ENCODE peak calls at places on chromosomes 16 and 17, in four cellular contexts. One of them, this sample, is unnamed.

GRCh38 chr17:69574257-69575197 is 160.0 kb downstream of the MAP2K6 start:
- DNase-seq in pulmonary artery endothelial cell: peak; percentile 33
- DNase-seq in progenitor cell of endocrine pancreas: no peak
- DNase-seq in ovary: no peak
- DNase-seq in this sample: peak; percentile 12

GRCh38 chr16:73232555-73233422 is 184.9 kb upstream of the ZFHX3 start:
- DNase-seq in pulmonary artery endothelial cell: no peak
- DNase-seq in progenitor cell of endocrine pancreas: peak; percentile 21
- DNase-seq in ovary: peak; percentile 74
- DNase-seq in this sample: peak; percentile 54

GRCh38 chr17:55301521-55302406 is 37.0 kb downstream of the HLF start:
- DNase-seq in ovary: no peak
- DNase-seq in pulmonary artery endothelial cell: no peak
- DNase-seq in progenitor cell of endocrine pancreas: no peak
- DNase-seq in this sample: no peak

GRCh38 chr16:87569601-87570559 is 32.4 kb upstream of the JPH3 start:
- DNase-seq in progenitor cell of endocrine pancreas: no peak
- DNase-seq in ovary: no peak
- DNase-seq in pulmonary artery endothelial cell: no peak
- DNase-seq in this sample: peak; percentile 78

GRCh38 chr16:57115504-57116182 is 23.3 kb downstream of the CPNE2 start:
- DNase-seq in progenitor cell of endocrine pancreas: no peak
- DNase-seq in ovary: peak; percentile 53
- DNase-seq in pulmonary artery endothelial cell: no peak
- DNase-seq in this sample: peak; percentile 90

GRCh38 chr17:19310151-19310550 is 52.4 kb downstream of the B9D1 start:
- DNase-seq in progenitor cell of endocrine pancreas: no peak
- DNase-seq in pulmonary artery endothelial cell: no peak
- DNase-seq in ovary: no peak
- DNase-seq in this sample: no peak

GRCh38 chr16:73214825-73215481 is 167.0 kb upstream of the ZFHX3 start:
- DNase-seq in ovary: no peak
- DNase-seq in pulmonary artery endothelial cell: no peak
- DNase-seq in progenitor cell of endocrine pancreas: no peak
- DNase-seq in this sample: no peak

GRCh38 chr17:66373944-66374817 is 71.8 kb downstream of the PRKCA start:
- DNase-seq in progenitor cell of endocrine pancreas: no peak
- DNase-seq in pulmonary artery endothelial cell: no peak
- DNase-seq in ovary: no peak
- DNase-seq in this sample: peak; percentile 61

GRCh38 chr16:57623251-57624043 is 5.0 kb upstream of the ADGRG1 start:
- DNase-seq in pulmonary artery endothelial cell: no peak
- DNase-seq in progenitor cell of endocrine pancreas: no peak
- DNase-seq in ovary: peak; percentile 42
- DNase-seq in this sample: no peak